ENCODE peak calls at places on chromosomes 2 and 18, in ten cellular contexts. One of them, this sample, is unnamed.

GRCh38 chr2:176078440-176079284 is 5.1 kb downstream of the EVX2 start:
- DNase-seq in transverse colon: no peak
- DNase-seq in cerebellar cortex: no peak
- DNase-seq in NCI-H1417 treated with DMSO at 0.1 percent for 48 hours: no peak
- DNase-seq in endothelial cell: no peak
- DNase-seq in NCI-H1105 treated with DMSO at 0.1 percent for 48 hours: no peak
- DNase-seq in foreskin fibroblast: no peak
- DNase-seq in T-helper 2 cell: no peak
- DNase-seq in pulmonary artery endothelial cell: no peak
- DNase-seq in activated naive CD4-positive, alpha-beta T cell: no peak
- DNase-seq in this sample: no peak

GRCh38 chr2:120397362-120397811 is 51.5 kb downstream of the INHBB start:
- DNase-seq in NCI-H1105 treated with DMSO at 0.1 percent for 48 hours: no peak
- DNase-seq in pulmonary artery endothelial cell: no peak
- DNase-seq in cerebellar cortex: no peak
- DNase-seq in NCI-H1417 treated with DMSO at 0.1 percent for 48 hours: no peak
- DNase-seq in T-helper 2 cell: no peak
- DNase-seq in foreskin fibroblast: peak
- DNase-seq in activated naive CD4-positive, alpha-beta T cell: no peak
- DNase-seq in endothelial cell: no peak
- DNase-seq in transverse colon: no peak
- DNase-seq in this sample: no peak

GRCh38 chr2:10572693-10573092 is 117.1 kb downstream of the NOL10 start:
- DNase-seq in transverse colon: no peak
- DNase-seq in endothelial cell: no peak
- DNase-seq in NCI-H1417 treated with DMSO at 0.1 percent for 48 hours: no peak
- DNase-seq in cerebellar cortex: no peak
- DNase-seq in T-helper 2 cell: no peak
- DNase-seq in activated naive CD4-positive, alpha-beta T cell: no peak
- DNase-seq in foreskin fibroblast: no peak
- DNase-seq in NCI-H1105 treated with DMSO at 0.1 percent for 48 hours: no peak
- DNase-seq in pulmonary artery endothelial cell: no peak
- DNase-seq in this sample: no peak

GRCh38 chr2:105576440-105577241 is 168.1 kb upstream of the NCK2 start:
- DNase-seq in pulmonary artery endothelial cell: no peak
- DNase-seq in activated naive CD4-positive, alpha-beta T cell: no peak
- DNase-seq in NCI-H1417 treated with DMSO at 0.1 percent for 48 hours: no peak
- DNase-seq in T-helper 2 cell: no peak
- DNase-seq in NCI-H1105 treated with DMSO at 0.1 percent for 48 hours: peak
- DNase-seq in foreskin fibroblast: peak
- DNase-seq in cerebellar cortex: peak
- DNase-seq in endothelial cell: no peak
- DNase-seq in transverse colon: no peak
- DNase-seq in this sample: peak

GRCh38 chr2:61995515-61995914 is 90.0 kb downstream of the COMMD1 start:
- DNase-seq in endothelial cell: no peak
- DNase-seq in T-helper 2 cell: no peak
- DNase-seq in foreskin fibroblast: no peak
- DNase-seq in pulmonary artery endothelial cell: no peak
- DNase-seq in NCI-H1105 treated with DMSO at 0.1 percent for 48 hours: no peak
- DNase-seq in cerebellar cortex: no peak
- DNase-seq in NCI-H1417 treated with DMSO at 0.1 percent for 48 hours: no peak
- DNase-seq in activated naive CD4-positive, alpha-beta T cell: no peak
- DNase-seq in transverse colon: no peak
- DNase-seq in this sample: no peak

GRCh38 chr2:57906152-57906732 is 140.4 kb upstream of the VRK2 start:
- DNase-seq in transverse colon: no peak
- DNase-seq in pulmonary artery endothelial cell: peak
- DNase-seq in endothelial cell: no peak
- DNase-seq in foreskin fibroblast: peak
- DNase-seq in activated naive CD4-positive, alpha-beta T cell: no peak
- DNase-seq in T-helper 2 cell: no peak
- DNase-seq in NCI-H1105 treated with DMSO at 0.1 percent for 48 hours: peak
- DNase-seq in cerebellar cortex: peak
- DNase-seq in NCI-H1417 treated with DMSO at 0.1 percent for 48 hours: peak
- DNase-seq in this sample: peak

GRCh38 chr2:187165936-187166335 is 282.1 kb downstream of the CALCRL start:
- DNase-seq in cerebellar cortex: no peak
- DNase-seq in NCI-H1417 treated with DMSO at 0.1 percent for 48 hours: no peak
- DNase-seq in NCI-H1105 treated with DMSO at 0.1 percent for 48 hours: no peak
- DNase-seq in activated naive CD4-positive, alpha-beta T cell: no peak
- DNase-seq in T-helper 2 cell: no peak
- DNase-seq in transverse colon: no peak
- DNase-seq in pulmonary artery endothelial cell: no peak
- DNase-seq in endothelial cell: no peak
- DNase-seq in foreskin fibroblast: no peak
- DNase-seq in this sample: no peak

GRCh38 chr2:85733121-85733960 is 20.4 kb upstream of the ATOH8 start:
- DNase-seq in endothelial cell: no peak
- DNase-seq in activated naive CD4-positive, alpha-beta T cell: no peak
- DNase-seq in NCI-H1417 treated with DMSO at 0.1 percent for 48 hours: no peak
- DNase-seq in transverse colon: no peak
- DNase-seq in T-helper 2 cell: no peak
- DNase-seq in pulmonary artery endothelial cell: no peak
- DNase-seq in cerebellar cortex: no peak
- DNase-seq in foreskin fibroblast: peak
- DNase-seq in NCI-H1105 treated with DMSO at 0.1 percent for 48 hours: no peak
- DNase-seq in this sample: peak

GRCh38 chr18:80233899-80234298 is 13.4 kb downstream of the PARD6G start:
- DNase-seq in T-helper 2 cell: no peak
- DNase-seq in endothelial cell: no peak
- DNase-seq in pulmonary artery endothelial cell: no peak
- DNase-seq in cerebellar cortex: no peak
- DNase-seq in NCI-H1417 treated with DMSO at 0.1 percent for 48 hours: no peak
- DNase-seq in activated naive CD4-positive, alpha-beta T cell: no peak
- DNase-seq in foreskin fibroblast: no peak
- DNase-seq in transverse colon: no peak
- DNase-seq in NCI-H1105 treated with DMSO at 0.1 percent for 48 hours: no peak
- DNase-seq in this sample: no peak

GRCh38 chr2:138536302-138536701 is 34.7 kb downstream of the SPOPL start:
- DNase-seq in transverse colon: no peak
- DNase-seq in cerebellar cortex: no peak
- DNase-seq in pulmonary artery endothelial cell: no peak
- DNase-seq in foreskin fibroblast: peak
- DNase-seq in endothelial cell: no peak
- DNase-seq in NCI-H1105 treated with DMSO at 0.1 percent for 48 hours: peak
- DNase-seq in T-helper 2 cell: no peak
- DNase-seq in NCI-H1417 treated with DMSO at 0.1 percent for 48 hours: peak
- DNase-seq in activated naive CD4-positive, alpha-beta T cell: no peak
- DNase-seq in this sample: no peak

GRCh38 chr18:35511833-35512232 is 14.1 kb upstream of the INO80C start:
- DNase-seq in cerebellar cortex: no peak
- DNase-seq in pulmonary artery endothelial cell: no peak
- DNase-seq in foreskin fibroblast: no peak
- DNase-seq in T-helper 2 cell: no peak
- DNase-seq in transverse colon: no peak
- DNase-seq in endothelial cell: no peak
- DNase-seq in activated naive CD4-positive, alpha-beta T cell: no peak
- DNase-seq in NCI-H1105 treated with DMSO at 0.1 percent for 48 hours: no peak
- DNase-seq in NCI-H1417 treated with DMSO at 0.1 percent for 48 hours: no peak
- DNase-seq in this sample: no peak

GRCh38 chr2:225354281-225354774 is 45.2 kb upstream of the NYAP2 start:
- DNase-seq in cerebellar cortex: no peak
- DNase-seq in NCI-H1105 treated with DMSO at 0.1 percent for 48 hours: no peak
- DNase-seq in T-helper 2 cell: no peak
- DNase-seq in pulmonary artery endothelial cell: no peak
- DNase-seq in NCI-H1417 treated with DMSO at 0.1 percent for 48 hours: no peak
- DNase-seq in activated naive CD4-positive, alpha-beta T cell: no peak
- DNase-seq in endothelial cell: peak
- DNase-seq in transverse colon: no peak
- DNase-seq in foreskin fibroblast: peak
- DNase-seq in this sample: no peak

GRCh38 chr2:62216616-62217015 is 20.7 kb downstream of the B3GNT2 start:
- DNase-seq in pulmonary artery endothelial cell: peak
- DNase-seq in foreskin fibroblast: peak
- DNase-seq in NCI-H1105 treated with DMSO at 0.1 percent for 48 hours: no peak
- DNase-seq in NCI-H1417 treated with DMSO at 0.1 percent for 48 hours: no peak
- DNase-seq in endothelial cell: no peak
- DNase-seq in cerebellar cortex: no peak
- DNase-seq in transverse colon: peak
- DNase-seq in activated naive CD4-positive, alpha-beta T cell: no peak
- DNase-seq in T-helper 2 cell: no peak
- DNase-seq in this sample: no peak

GRCh38 chr2:125559186-125559585 is 1096.8 kb upstream of the GYPC start:
- DNase-seq in NCI-H1105 treated with DMSO at 0.1 percent for 48 hours: no peak
- DNase-seq in foreskin fibroblast: no peak
- DNase-seq in activated naive CD4-positive, alpha-beta T cell: no peak
- DNase-seq in endothelial cell: no peak
- DNase-seq in T-helper 2 cell: no peak
- DNase-seq in transverse colon: no peak
- DNase-seq in NCI-H1417 treated with DMSO at 0.1 percent for 48 hours: no peak
- DNase-seq in cerebellar cortex: no peak
- DNase-seq in pulmonary artery endothelial cell: no peak
- DNase-seq in this sample: no peak

GRCh38 chr2:101135412-101136296 is 15.5 kb downstream of the TBC1D8 start:
- DNase-seq in cerebellar cortex: no peak
- DNase-seq in endothelial cell: no peak
- DNase-seq in transverse colon: no peak
- DNase-seq in pulmonary artery endothelial cell: no peak
- DNase-seq in foreskin fibroblast: peak
- DNase-seq in T-helper 2 cell: no peak
- DNase-seq in NCI-H1417 treated with DMSO at 0.1 percent for 48 hours: no peak
- DNase-seq in NCI-H1105 treated with DMSO at 0.1 percent for 48 hours: no peak
- DNase-seq in activated naive CD4-positive, alpha-beta T cell: no peak
- DNase-seq in this sample: no peak

GRCh38 chr2:8577573-8577972 is 104.3 kb upstream of the ID2 start:
- DNase-seq in T-helper 2 cell: no peak
- DNase-seq in transverse colon: no peak
- DNase-seq in activated naive CD4-positive, alpha-beta T cell: no peak
- DNase-seq in pulmonary artery endothelial cell: no peak
- DNase-seq in endothelial cell: no peak
- DNase-seq in NCI-H1105 treated with DMSO at 0.1 percent for 48 hours: no peak
- DNase-seq in cerebellar cortex: no peak
- DNase-seq in foreskin fibroblast: no peak
- DNase-seq in NCI-H1417 treated with DMSO at 0.1 percent for 48 hours: no peak
- DNase-seq in this sample: no peak

GRCh38 chr2:72027426-72028161 is 120.1 kb downstream of the CYP26B1 start:
- DNase-seq in foreskin fibroblast: peak
- DNase-seq in NCI-H1417 treated with DMSO at 0.1 percent for 48 hours: no peak
- DNase-seq in T-helper 2 cell: no peak
- DNase-seq in cerebellar cortex: no peak
- DNase-seq in transverse colon: no peak
- DNase-seq in endothelial cell: no peak
- DNase-seq in pulmonary artery endothelial cell: no peak
- DNase-seq in activated naive CD4-positive, alpha-beta T cell: no peak
- DNase-seq in NCI-H1105 treated with DMSO at 0.1 percent for 48 hours: no peak
- DNase-seq in this sample: no peak

GRCh38 chr2:50649626-50650397 is 382.1 kb downstream of the NRXN1 start:
- DNase-seq in activated naive CD4-positive, alpha-beta T cell: no peak
- DNase-seq in foreskin fibroblast: peak
- DNase-seq in cerebellar cortex: no peak
- DNase-seq in endothelial cell: no peak
- DNase-seq in NCI-H1417 treated with DMSO at 0.1 percent for 48 hours: no peak
- DNase-seq in transverse colon: no peak
- DNase-seq in pulmonary artery endothelial cell: no peak
- DNase-seq in NCI-H1105 treated with DMSO at 0.1 percent for 48 hours: no peak
- DNase-seq in T-helper 2 cell: no peak
- DNase-seq in this sample: no peak

GRCh38 chr2:168243061-168243460 is 4.3 kb downstream of the STK39 start:
- DNase-seq in NCI-H1105 treated with DMSO at 0.1 percent for 48 hours: no peak
- DNase-seq in foreskin fibroblast: no peak
- DNase-seq in activated naive CD4-positive, alpha-beta T cell: no peak
- DNase-seq in NCI-H1417 treated with DMSO at 0.1 percent for 48 hours: no peak
- DNase-seq in endothelial cell: no peak
- DNase-seq in T-helper 2 cell: no peak
- DNase-seq in pulmonary artery endothelial cell: no peak
- DNase-seq in transverse colon: no peak
- DNase-seq in cerebellar cortex: no peak
- DNase-seq in this sample: no peak

GRCh38 chr18:63179422-63179821 is 140.1 kb downstream of the BCL2 start:
- DNase-seq in endothelial cell: no peak
- DNase-seq in NCI-H1417 treated with DMSO at 0.1 percent for 48 hours: no peak
- DNase-seq in T-helper 2 cell: no peak
- DNase-seq in NCI-H1105 treated with DMSO at 0.1 percent for 48 hours: no peak
- DNase-seq in pulmonary artery endothelial cell: no peak
- DNase-seq in foreskin fibroblast: no peak
- DNase-seq in transverse colon: no peak
- DNase-seq in cerebellar cortex: no peak
- DNase-seq in activated naive CD4-positive, alpha-beta T cell: no peak
- DNase-seq in this sample: no peak

GRCh38 chr2:230767862-230768388 is 55.3 kb downstream of the CAB39 start:
- DNase-seq in foreskin fibroblast: no peak
- DNase-seq in NCI-H1417 treated with DMSO at 0.1 percent for 48 hours: no peak
- DNase-seq in endothelial cell: no peak
- DNase-seq in activated naive CD4-positive, alpha-beta T cell: no peak
- DNase-seq in pulmonary artery endothelial cell: no peak
- DNase-seq in transverse colon: no peak
- DNase-seq in NCI-H1105 treated with DMSO at 0.1 percent for 48 hours: no peak
- DNase-seq in cerebellar cortex: no peak
- DNase-seq in T-helper 2 cell: no peak
- DNase-seq in this sample: no peak

GRCh38 chr2:194602750-194603149 is 1054.3 kb upstream of the SLC39A10 start:
- DNase-seq in T-helper 2 cell: no peak
- DNase-seq in NCI-H1417 treated with DMSO at 0.1 percent for 48 hours: no peak
- DNase-seq in endothelial cell: no peak
- DNase-seq in pulmonary artery endothelial cell: no peak
- DNase-seq in foreskin fibroblast: no peak
- DNase-seq in cerebellar cortex: no peak
- DNase-seq in NCI-H1105 treated with DMSO at 0.1 percent for 48 hours: no peak
- DNase-seq in transverse colon: no peak
- DNase-seq in activated naive CD4-positive, alpha-beta T cell: no peak
- DNase-seq in this sample: no peak

GRCh38 chr18:56200381-56200831 is 438.0 kb downstream of the TXNL1 start:
- DNase-seq in activated naive CD4-positive, alpha-beta T cell: no peak
- DNase-seq in T-helper 2 cell: no peak
- DNase-seq in foreskin fibroblast: peak
- DNase-seq in endothelial cell: no peak
- DNase-seq in pulmonary artery endothelial cell: peak
- DNase-seq in cerebellar cortex: no peak
- DNase-seq in NCI-H1417 treated with DMSO at 0.1 percent for 48 hours: no peak
- DNase-seq in NCI-H1105 treated with DMSO at 0.1 percent for 48 hours: no peak
- DNase-seq in transverse colon: no peak
- DNase-seq in this sample: no peak

GRCh38 chr2:149994057-149994728 is 406.6 kb upstream of the MMADHC start:
- DNase-seq in transverse colon: peak
- DNase-seq in endothelial cell: no peak
- DNase-seq in activated naive CD4-positive, alpha-beta T cell: no peak
- DNase-seq in pulmonary artery endothelial cell: no peak
- DNase-seq in NCI-H1417 treated with DMSO at 0.1 percent for 48 hours: no peak
- DNase-seq in NCI-H1105 treated with DMSO at 0.1 percent for 48 hours: peak
- DNase-seq in cerebellar cortex: peak
- DNase-seq in T-helper 2 cell: no peak
- DNase-seq in foreskin fibroblast: peak
- DNase-seq in this sample: peak

GRCh38 chr2:151761687-151762086 is 27.4 kb upstream of the NEB start:
- DNase-seq in foreskin fibroblast: no peak
- DNase-seq in endothelial cell: no peak
- DNase-seq in activated naive CD4-positive, alpha-beta T cell: no peak
- DNase-seq in NCI-H1417 treated with DMSO at 0.1 percent for 48 hours: no peak
- DNase-seq in pulmonary artery endothelial cell: no peak
- DNase-seq in cerebellar cortex: no peak
- DNase-seq in NCI-H1105 treated with DMSO at 0.1 percent for 48 hours: no peak
- DNase-seq in transverse colon: no peak
- DNase-seq in T-helper 2 cell: no peak
- DNase-seq in this sample: no peak

GRCh38 chr2:23803275-23803964 is 123.5 kb downstream of the ATAD2B start:
- DNase-seq in transverse colon: no peak
- DNase-seq in endothelial cell: no peak
- DNase-seq in activated naive CD4-positive, alpha-beta T cell: no peak
- DNase-seq in NCI-H1105 treated with DMSO at 0.1 percent for 48 hours: no peak
- DNase-seq in NCI-H1417 treated with DMSO at 0.1 percent for 48 hours: no peak
- DNase-seq in cerebellar cortex: no peak
- DNase-seq in T-helper 2 cell: no peak
- DNase-seq in pulmonary artery endothelial cell: no peak
- DNase-seq in foreskin fibroblast: peak
- DNase-seq in this sample: no peak

GRCh38 chr2:24360050-24360962 is at the start of gene ITSN2:
- DNase-seq in foreskin fibroblast: peak
- DNase-seq in T-helper 2 cell: peak
- DNase-seq in transverse colon: peak
- DNase-seq in endothelial cell: peak
- DNase-seq in pulmonary artery endothelial cell: peak
- DNase-seq in activated naive CD4-positive, alpha-beta T cell: peak
- DNase-seq in cerebellar cortex: peak
- DNase-seq in NCI-H1105 treated with DMSO at 0.1 percent for 48 hours: peak
- DNase-seq in NCI-H1417 treated with DMSO at 0.1 percent for 48 hours: no peak
- DNase-seq in this sample: peak

GRCh38 chr18:27887711-27888495 is 289.0 kb downstream of the CDH2 start:
- DNase-seq in T-helper 2 cell: no peak
- DNase-seq in NCI-H1417 treated with DMSO at 0.1 percent for 48 hours: no peak
- DNase-seq in NCI-H1105 treated with DMSO at 0.1 percent for 48 hours: no peak
- DNase-seq in endothelial cell: no peak
- DNase-seq in pulmonary artery endothelial cell: no peak
- DNase-seq in foreskin fibroblast: no peak
- DNase-seq in transverse colon: no peak
- DNase-seq in cerebellar cortex: no peak
- DNase-seq in activated naive CD4-positive, alpha-beta T cell: no peak
- DNase-seq in this sample: no peak